ENCODE peak calls at places on chromosomes 5 and 9, in four cellular contexts. E is GM12878, Q is H1, N is K562. Y is an unnamed sample.

GRCh38 chr9:4298255-4299005 is 1.4 kb downstream of the GLIS3 start:
- DNase-seq in N (no peak), E (no peak), Q (no peak), Y (no peak)

GRCh38 chr5:135205616-135206349 is 171.8 kb upstream of the PITX1 start:
- DNase-seq in N (no peak), Q (no peak), E (no peak), Y (no peak)

GRCh38 chr9:35791321-35791921 is at the start of gene NPR2:
- DNase-seq in E (no peak), Q (no peak), N (peak), Y (no peak)

GRCh38 chr9:124392855-124393460 is 22.3 kb downstream of the PSMB7 start:
- DNase-seq in Q (no peak), E (no peak), N (peak), Y (no peak)

GRCh38 chr5:143434261-143435206 is 31.0 kb upstream of the NR3C1 start:
- DNase-seq in E (no peak), Q (no peak), N (no peak), Y (no peak)

GRCh38 chr5:68011259-68011760 is 204.2 kb upstream of the PIK3R1 start:
- DNase-seq in N (no peak), Q (no peak), E (no peak), Y (no peak)

GRCh38 chr9:840343-840742 is 1.2 kb upstream of the DMRT1 start:
- DNase-seq in Q (no peak), N (no peak), E (no peak), Y (no peak)

GRCh38 chr9:3756071-3756470 is 230.3 kb upstream of the RFX3 start:
- DNase-seq in Q (no peak), N (no peak), E (no peak), Y (no peak)

GRCh38 chr5:72752909-72753308 is 63.6 kb upstream of the TNPO1 start:
- DNase-seq in Q (no peak), N (no peak), E (no peak), Y (no peak)

GRCh38 chr5:2204366-2205184 is 321.9 kb upstream of the IRX4 start:
- DNase-seq in N (no peak), Q (no peak), E (no peak), Y (no peak)

GRCh38 chr9:78365979-78366697 is 69.2 kb downstream of the PSAT1 start:
- DNase-seq in Q (no peak), E (no peak), N (no peak), Y (no peak)

GRCh38 chr5:38135486-38136031 is 122.8 kb upstream of the EGFLAM start:
- DNase-seq in E (no peak), N (no peak), Q (no peak), Y (no peak)

GRCh38 chr9:136021171-136021890 is 60.2 kb upstream of the UBAC1 start:
- DNase-seq in E (no peak), N (no peak), Q (no peak), Y (no peak)

GRCh38 chr5:141646026-141646425 is 5.2 kb downstream of the FCHSD1 start:
- DNase-seq in N (no peak), Q (no peak), E (no peak), Y (no peak)

GRCh38 chr9:91799113-91799735 is 150.8 kb downstream of the ROR2 start:
- DNase-seq in Q (no peak), N (no peak), E (no peak), Y (no peak)

GRCh38 chr5:158451203-158451982 is 592.4 kb upstream of the CLINT1 start:
- DNase-seq in Q (no peak), N (no peak), E (no peak), Y (no peak)

GRCh38 chr9:34282096-34282495 is 47.0 kb downstream of the KIF24 start:
- DNase-seq in E (no peak), Q (no peak), N (no peak), Y (no peak)

GRCh38 chr5:171205375-171205774 is 103.7 kb upstream of the TLX3 start:
- DNase-seq in Q (no peak), N (no peak), E (no peak), Y (no peak)

GRCh38 chr5:41871866-41872265 is 1.6 kb upstream of the OXCT1 start:
- DNase-seq in E (no peak), N (no peak), Q (no peak), Y (no peak)

GRCh38 chr5:134784946-134785620 is 26.5 kb downstream of the DDX46 start:
- DNase-seq in N (no peak), E (no peak), Q (peak), Y (no peak)

GRCh38 chr5:29079771-29080170 is 2041.4 kb upstream of the CDH9 start:
- DNase-seq in E (no peak), N (no peak), Q (peak), Y (no peak)

GRCh38 chr9:134139081-134139480 is 3.2 kb downstream of the WDR5 start:
- DNase-seq in E (no peak), Q (no peak), N (no peak), Y (no peak)

GRCh38 chr5:141811287-141812155 is 66.7 kb downstream of the PCDH1 start:
- DNase-seq in Q (no peak), N (peak), E (no peak), Y (peak)

GRCh38 chr5:176647870-176648466 is 684 bp downstream of the TSPAN17 start:
- DNase-seq in Q (no peak), E (no peak), N (peak), Y (no peak)

GRCh38 chr9:12993432-12993831 is 218.6 kb downstream of the LURAP1L start:
- DNase-seq in Q (no peak), E (no peak), N (no peak), Y (no peak)

GRCh38 chr5:130496215-130496614 is 592.0 kb downstream of the CHSY3 start:
- DNase-seq in E (no peak), Q (no peak), N (no peak), Y (no peak)

GRCh38 chr5:109830955-109831502 is 141.3 kb downstream of the MAN2A1 start:
- DNase-seq in Q (no peak), N (no peak), E (no peak), Y (no peak)

GRCh38 chr5:77828445-77828844 is 52.3 kb upstream of the TBCA start:
- DNase-seq in Q (no peak), N (no peak), E (no peak), Y (no peak)

DNA sequence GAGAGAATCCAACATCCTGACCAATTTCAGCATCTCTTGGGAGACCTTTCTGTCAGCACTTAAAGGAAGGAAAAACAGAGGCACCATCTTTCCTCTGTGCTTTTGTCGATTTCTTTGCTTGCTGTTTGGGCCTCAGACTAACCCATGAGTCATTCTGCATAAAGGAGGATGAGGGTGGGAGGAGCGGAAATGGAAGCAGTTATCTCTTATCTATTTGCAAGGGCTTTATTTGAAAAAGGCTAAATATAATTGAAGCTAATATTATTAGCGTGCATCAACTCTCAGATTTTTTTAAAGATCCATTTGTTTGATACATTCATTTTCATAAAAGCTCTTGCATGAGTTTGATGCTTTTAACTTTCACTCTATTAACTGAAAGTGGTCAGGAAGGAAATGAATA is 72.9 kb downstream of the ZNF622 start:
- DNase-seq in Q (peak), E (no peak), N (no peak), Y (no peak)
- TF ChIP-seq HDAC6 in Q (no peak), E (no peak), N (no peak), Y (no peak)

DNA sequence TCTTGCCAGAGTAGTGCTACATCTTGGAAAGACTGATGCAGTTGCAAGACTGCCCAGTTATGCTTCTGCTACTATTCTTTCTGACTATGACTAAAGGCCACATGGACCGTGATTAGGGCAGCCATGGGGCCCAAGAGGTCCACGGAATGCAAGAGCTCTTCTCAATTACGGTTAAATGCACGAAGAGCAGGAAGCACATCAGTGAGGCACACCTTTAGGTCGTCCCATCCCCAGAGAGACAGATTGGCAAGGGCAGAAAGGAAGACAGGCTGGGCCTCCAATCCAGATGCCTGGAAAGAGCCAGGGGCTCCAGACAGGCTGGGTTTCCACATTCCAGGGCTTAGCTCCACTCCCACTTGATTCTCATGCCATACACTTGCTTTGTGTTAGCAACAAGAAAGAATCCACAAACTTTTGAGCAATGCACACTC is 132.3 kb upstream of the SLIT3 start:
- DNase-seq in N (no peak), Q (no peak), E (no peak), Y (no peak)
- TF ChIP-seq HDAC6 in N (no peak), Q (no peak), E (no peak), Y (no peak)

DNA sequence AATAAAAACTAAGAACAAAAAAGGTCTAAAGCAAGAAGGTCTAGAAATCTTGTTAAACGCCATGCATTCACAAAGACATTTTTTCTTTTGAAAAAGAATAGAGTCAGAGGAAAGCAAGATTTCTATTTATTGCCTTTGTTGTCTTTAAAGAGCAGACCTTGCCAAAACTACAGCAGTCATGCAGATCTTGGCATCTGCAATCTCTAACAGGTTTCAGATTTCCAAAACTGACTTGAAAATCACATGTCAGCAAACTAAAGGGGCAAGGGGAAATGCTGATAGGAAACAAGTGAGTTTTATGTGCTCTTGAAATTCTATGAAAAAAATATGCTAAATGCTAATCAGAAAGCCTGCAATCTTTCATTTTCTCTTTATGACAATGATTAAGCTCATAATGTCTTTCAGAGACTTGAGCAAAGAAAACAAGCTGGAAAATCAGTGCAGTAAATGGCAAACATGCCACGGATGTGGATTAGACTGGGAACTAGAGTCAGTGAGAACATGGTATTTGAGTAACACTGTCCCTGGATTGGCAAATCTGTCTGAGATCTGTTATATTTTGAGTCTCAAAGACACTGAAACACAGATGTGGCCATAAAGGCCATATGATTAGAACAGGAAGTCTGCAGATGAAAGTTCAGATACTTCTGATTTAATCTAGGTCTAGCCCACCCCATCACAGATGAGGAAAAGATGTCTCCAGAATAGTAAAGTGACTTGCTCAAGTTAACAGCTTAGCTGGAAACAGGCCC is 361.4 kb upstream of the RPS23 start:
- DNase-seq in E (no peak), Q (no peak), N (no peak), Y (no peak)
- TF ChIP-seq HDAC6 in E (no peak), Q (no peak), N (no peak), Y (no peak)

GRCh38 chr5:151037561-151038291 is 17.3 kb downstream of the GPX3 start:
- DNase-seq in N (no peak), Q (no peak), E (no peak), Y (peak)
- TF ChIP-seq HDAC6 in N (no peak), Q (no peak), E (no peak), Y (no peak)

GRCh38 chr9:126055386-126055785 is 271.2 kb upstream of the MVB12B start:
- DNase-seq in E (no peak), Q (no peak), N (no peak), Y (no peak)
- TF ChIP-seq HDAC6 in E (no peak), Q (no peak), N (no peak), Y (no peak)

GRCh38 chr5:150217874-150218692 is 28.2 kb downstream of the SLC6A7 start:
- DNase-seq in E (peak), N (peak), Q (peak), Y (peak)
- TF ChIP-seq HDAC6 in E (no peak), N (no peak), Q (no peak), Y (no peak)

GRCh38 chr5:45684118-45684517 is 12.1 kb downstream of the HCN1 start:
- DNase-seq in Q (no peak), N (no peak), E (no peak), Y (no peak)
- TF ChIP-seq HDAC6 in Q (no peak), N (no peak), E (no peak), Y (no peak)

GRCh38 chr5:98401645-98402044 is 371.8 kb upstream of the RGMB start:
- DNase-seq in E (no peak), N (no peak), Q (no peak), Y (no peak)
- TF ChIP-seq HDAC6 in E (no peak), N (no peak), Q (no peak), Y (no peak)